ENCODE peak calls at places on chromosome 22, in four cellular contexts. A is WERI-Rb-1, Q is glutamatergic neuron, L is right atrium auricular region. K is an unnamed sample.

GRCh38 chr22:26546282-26546681 is 34.0 kb upstream of the TFIP11 start:
- DNase-seq in L (no peak), A (no peak), Q (no peak), K (no peak)

GRCh38 chr22:44304354-44304753 is 8.4 kb downstream of the SHISAL1 start:
- DNase-seq in A (peak), Q (no peak), L (no peak), K (no peak)

GRCh38 chr22:50191041-50191740 is 5.5 kb downstream of the TRABD start:
- DNase-seq in L (no peak), A (no peak), Q (no peak), K (no peak)

GRCh38 chr22:19932367-19933206 is 9.0 kb upstream of the COMT start:
- DNase-seq in L (no peak), Q (no peak), A (no peak), K (no peak)

GRCh38 chr22:38077595-38077994 is 6.4 kb downstream of the SLC16A8 start:
- DNase-seq in Q (no peak), A (no peak), L (no peak), K (no peak)

GRCh38 chr22:19774628-19775027 is 14.1 kb downstream of the TBX1 start:
- DNase-seq in Q (no peak), A (no peak), L (no peak), K (no peak)

GRCh38 chr22:36156515-36157419 is 3.8 kb downstream of the APOL3 start:
- DNase-seq in Q (no peak), L (peak), A (no peak), K (peak)

GRCh38 chr22:49448546-49448945 is 379.1 kb downstream of the BRD1 start:
- DNase-seq in A (no peak), Q (no peak), L (no peak), K (no peak)

GRCh38 chr22:48784701-48785503 is 1042.8 kb downstream of the BRD1 start:
- DNase-seq in L (peak), A (no peak), Q (no peak), K (no peak)

GRCh38 chr22:45221201-45221600 is 19.5 kb downstream of the KIAA0930 start:
- DNase-seq in A (no peak), Q (no peak), L (no peak), K (no peak)

GRCh38 chr22:36606659-36607058 is 77.7 kb upstream of the EIF3D start:
- DNase-seq in Q (no peak), A (no peak), L (no peak), K (no peak)

GRCh38 chr22:26360169-26360885 is 68.7 kb upstream of the ASPHD2 start:
- DNase-seq in L (peak), A (peak), Q (peak), K (peak)

GRCh38 chr22:49553518-49554295 is 274.0 kb downstream of the BRD1 start:
- DNase-seq in A (no peak), L (no peak), Q (no peak), K (no peak)

GRCh38 chr22:50250555-50251471 is at the start of gene HDAC10:
- DNase-seq in A (peak), L (no peak), Q (peak), K (peak)

GRCh38 chr22:23401111-23401909 is 178.8 kb downstream of the IGLL1 start:
- DNase-seq in Q (no peak), L (no peak), A (no peak), K (peak)

GRCh38 chr22:37196539-37197450 is 8.7 kb upstream of the C1QTNF6 start:
- DNase-seq in Q (peak), L (peak), A (no peak), K (peak)

DNA sequence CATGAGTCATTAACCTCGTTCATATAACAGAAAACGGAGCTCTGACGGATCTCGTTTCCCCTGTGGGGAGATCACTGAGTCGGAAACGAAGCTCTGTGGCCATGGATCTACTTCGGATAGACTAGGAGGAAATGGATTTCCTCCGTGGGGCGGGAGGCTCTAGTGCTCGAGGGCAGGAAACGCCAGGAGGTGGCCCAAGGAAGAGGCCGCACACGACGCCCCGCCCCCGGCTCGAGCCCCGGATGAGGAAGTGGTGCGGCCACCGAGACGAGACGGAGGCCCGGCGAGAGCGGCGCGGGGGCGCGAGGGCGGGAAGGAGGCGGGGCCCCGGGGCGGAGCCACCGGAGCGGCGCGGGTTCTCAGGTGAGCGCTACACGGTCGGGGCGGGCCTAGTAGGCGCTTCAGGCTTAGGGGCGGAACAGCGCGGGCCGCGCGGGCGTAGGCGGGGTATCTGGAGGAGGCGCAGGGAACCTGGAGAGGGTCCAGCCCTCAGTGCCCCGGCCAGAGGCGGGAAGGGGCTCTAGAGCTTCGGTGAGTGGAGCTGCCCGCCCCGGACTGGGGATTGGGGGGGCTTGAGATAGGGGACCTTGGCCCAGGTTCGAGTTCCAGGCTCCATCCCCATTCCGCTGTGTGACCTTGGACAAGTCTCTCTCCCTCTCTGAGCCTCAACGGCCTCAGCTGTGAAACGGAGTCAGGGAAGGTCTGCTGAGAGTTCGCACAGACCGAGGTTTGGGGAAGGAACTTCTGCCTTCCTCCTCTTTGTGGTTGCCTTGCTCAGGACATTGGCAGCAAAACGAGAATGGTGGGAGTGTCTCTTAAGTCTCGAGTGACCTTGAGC is at the start of gene DEPDC5:
- DNase-seq in L (peak), A (peak), Q (peak), K (peak)
- TF ChIP-seq CTCF in L (no peak), A (no peak), Q (no peak), K (no peak)

GRCh38 chr22:27625769-27626674 is 175.5 kb downstream of the MN1 start:
- DNase-seq in A (no peak), Q (no peak), L (no peak), K (no peak)

GRCh38 chr22:27626675-27627443 is 174.7 kb downstream of the MN1 start:
- DNase-seq in L (no peak), Q (no peak), A (no peak), K (no peak)

GRCh38 chr22:27628341-27628740 is 173.2 kb downstream of the MN1 start:
- DNase-seq in Q (no peak), A (no peak), L (no peak), K (no peak)

GRCh38 chr22:27627901-27628300 is 173.7 kb downstream of the MN1 start:
- DNase-seq in A (no peak), Q (no peak), L (no peak), K (no peak)

DNA sequence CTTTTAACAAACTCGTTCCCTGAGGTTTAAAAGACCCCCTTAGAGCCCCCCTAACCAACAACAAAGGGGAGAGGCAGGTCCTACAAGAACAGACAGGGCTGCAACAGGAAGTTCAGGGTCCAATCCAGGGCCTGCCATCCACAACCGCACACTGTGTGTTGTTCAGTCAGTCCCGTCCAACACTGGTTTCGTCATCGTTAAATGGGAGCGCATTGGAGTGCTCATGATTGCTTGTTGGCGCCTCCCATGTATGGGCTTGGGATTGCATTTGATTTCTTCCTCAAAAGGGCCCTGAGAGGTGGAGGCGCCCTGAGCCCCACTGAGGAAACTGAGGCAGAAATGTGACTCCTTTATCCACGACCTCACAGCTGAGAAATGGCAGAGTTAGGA is 174.1 kb downstream of the MN1 start:
- DNase-seq in Q (no peak), L (no peak), A (no peak), K (peak)
- TF ChIP-seq CTCF in Q (peak), L (no peak), A (peak), K (no peak)

DNA sequence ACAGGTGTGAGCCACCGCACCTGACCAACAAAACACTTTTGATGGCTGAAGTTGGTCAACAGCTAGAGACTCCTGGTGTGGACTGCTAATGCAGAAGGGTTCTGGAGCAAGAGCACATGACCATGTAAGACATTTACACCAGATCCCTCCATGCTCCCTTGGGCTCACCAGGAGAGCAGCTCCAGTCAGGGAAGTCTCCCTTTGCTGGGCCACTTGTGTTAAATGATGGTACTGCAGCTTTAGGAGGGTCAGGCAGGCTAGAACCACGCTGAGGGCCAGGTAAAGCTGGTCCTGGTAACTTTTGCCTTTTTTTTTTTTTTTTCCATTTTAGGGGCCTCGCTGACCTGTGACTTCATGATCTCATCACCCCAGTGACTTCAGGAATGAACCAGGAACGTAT is 146.4 kb downstream of the FBXO7 start:
- DNase-seq in Q (no peak), A (no peak), L (no peak), K (no peak)
- TF ChIP-seq CTCF in Q (no peak), A (peak), L (no peak), K (no peak)

DNA sequence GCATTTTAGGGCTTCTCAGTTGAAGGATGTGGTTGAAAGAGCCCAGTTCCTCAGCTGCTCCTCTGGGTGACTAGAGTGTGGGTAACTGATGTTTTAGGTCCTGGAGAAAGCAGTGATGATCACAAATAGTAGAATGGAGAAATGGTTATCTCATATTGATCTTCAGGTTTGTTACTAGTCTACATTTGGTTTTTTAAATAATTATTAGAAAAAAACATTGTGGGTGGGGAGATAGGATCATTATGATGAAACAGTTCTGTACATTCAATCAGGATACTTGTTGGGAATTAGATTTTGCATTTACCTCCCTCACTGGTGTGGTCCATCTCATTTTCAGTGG is 24.9 kb downstream of the SREBF2 start:
- DNase-seq in Q (no peak), L (no peak), A (no peak), K (no peak)
- TF ChIP-seq CTCF in Q (peak), L (no peak), A (no peak), K (no peak)

DNA sequence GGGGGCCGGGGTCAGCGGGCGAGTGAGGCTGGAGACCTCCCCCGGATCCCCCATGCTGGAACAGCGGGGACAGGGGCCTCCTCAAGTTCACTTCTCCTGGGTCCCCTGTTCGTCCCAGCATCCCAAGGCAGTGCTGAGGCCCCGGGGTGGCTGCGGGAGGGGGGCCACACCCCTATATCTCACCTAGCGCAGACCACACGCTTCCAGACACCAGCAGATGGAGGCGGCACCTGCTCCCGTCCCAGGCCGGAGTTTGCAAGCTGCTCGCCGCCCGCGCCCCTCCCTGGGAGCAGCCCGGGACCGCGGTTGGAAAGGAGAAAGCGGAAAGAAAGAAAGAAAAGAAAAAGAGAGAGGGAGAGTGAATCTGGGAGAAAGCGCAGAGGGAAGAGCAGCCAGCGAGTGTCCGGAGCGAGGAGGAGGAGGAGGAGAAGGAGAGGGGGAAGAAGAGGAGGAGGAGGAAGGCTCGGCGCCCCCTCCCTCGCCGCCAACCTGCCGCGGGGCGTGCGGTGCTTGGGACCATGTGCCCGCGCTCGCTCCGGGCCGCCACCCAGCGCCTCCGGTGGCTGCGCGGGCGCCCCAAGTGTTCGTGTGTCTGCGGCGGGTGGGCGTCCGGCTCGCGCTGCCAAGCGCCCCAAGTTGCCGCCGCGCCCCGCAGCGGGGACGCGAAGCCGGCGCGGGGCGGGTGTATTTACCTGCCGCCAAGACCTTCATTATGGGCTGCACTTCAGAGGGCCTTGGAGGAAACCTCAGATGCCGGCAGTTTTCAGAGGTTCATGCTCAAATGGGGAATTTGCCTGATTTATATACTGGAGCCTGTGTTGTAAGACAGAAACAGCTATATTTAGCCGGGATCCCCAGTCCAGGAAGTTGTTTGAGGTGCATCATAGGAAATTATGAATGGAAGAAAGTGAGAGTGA is at the start of gene LIF:
- DNase-seq in Q (peak), L (no peak), A (peak), K (peak)
- TF ChIP-seq CTCF in Q (no peak), L (no peak), A (peak), K (peak)

DNA sequence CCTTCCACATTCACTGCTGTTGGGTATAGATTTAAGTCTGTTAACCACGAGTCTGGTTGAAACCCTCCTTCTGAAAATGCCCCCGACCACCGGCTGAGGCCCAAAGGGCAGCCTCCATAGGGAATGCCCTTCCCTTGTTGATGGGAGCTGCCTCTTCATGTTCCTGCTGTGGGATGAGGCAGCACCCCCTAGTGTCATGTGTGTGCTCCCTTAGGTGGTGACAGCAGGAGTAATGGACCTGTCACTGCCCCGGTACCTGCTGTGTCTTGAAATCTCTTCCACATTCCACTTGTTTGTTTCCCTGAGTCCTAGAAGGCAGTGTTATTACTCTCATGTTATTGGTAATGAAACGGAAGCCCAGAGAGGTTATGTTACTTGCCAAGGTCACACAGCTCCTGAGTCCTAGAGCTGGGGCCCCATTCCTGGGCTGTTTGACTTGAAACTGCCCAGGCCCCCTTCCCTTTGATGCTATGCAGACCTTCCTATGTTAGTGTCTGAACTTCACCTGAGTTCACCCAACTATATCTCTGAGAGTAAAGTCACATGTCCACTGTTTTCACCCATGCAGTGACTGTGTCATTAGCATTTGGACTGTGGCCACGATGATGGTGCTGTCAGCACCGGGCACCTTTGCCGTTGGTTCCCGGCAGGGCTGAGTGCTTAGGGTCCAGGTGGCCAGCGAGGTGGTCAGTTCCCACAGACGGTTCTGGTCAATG is 234.3 kb downstream of the TBC1D22A start:
- DNase-seq in L (no peak), Q (no peak), A (peak), K (peak)
- TF ChIP-seq CTCF in L (no peak), Q (no peak), A (peak), K (peak)

K was measured in MCF 10A.